ENCODE peak calls at places on chromosome X, in six cellular contexts. S, Y, P, C, E and D are unnamed samples.

GRCh38 chrX:9285342-9285771 is 179.5 kb upstream of the TBL1X start:
- DNase-seq in Y (no peak), E (no peak), P (no peak), C (peak; percentile 38), S (no peak), D (no peak)

GRCh38 chrX:7950865-7951264 is 23.7 kb upstream of the PNPLA4 start:
- DNase-seq in Y (no peak), S (no peak), P (no peak), E (no peak), C (no peak), D (no peak)

GRCh38 chrX:134144231-134144630 is 92.8 kb upstream of the CCDC160 start:
- DNase-seq in S (no peak), Y (no peak), C (no peak), E (peak; percentile 1), P (no peak), D (peak; percentile 55)

GRCh38 chrX:6909396-6909795 is 238.1 kb upstream of the STS start:
- DNase-seq in C (no peak), E (no peak), Y (no peak), P (no peak), S (no peak), D (no peak)

GRCh38 chrX:133794151-133794550 is 191.2 kb downstream of the GPC3 start:
- DNase-seq in Y (no peak), C (no peak), P (no peak), E (no peak), S (no peak), D (no peak)

GRCh38 chrX:101550362-101550761 is at the start of gene ARMCX1:
- DNase-seq in S (peak; percentile 64), P (peak; percentile 72), C (no peak), Y (no peak), E (no peak), D (peak; percentile 87)

GRCh38 chrX:75151828-75152592 is 4.1 kb downstream of the ABCB7 start:
- DNase-seq in E (no peak), C (no peak), Y (no peak), P (no peak), S (no peak), D (no peak)

GRCh38 chrX:19237919-19238318 is 105.8 kb upstream of the PDHA1 start:
- DNase-seq in E (no peak), Y (no peak), P (no peak), C (no peak), S (no peak), D (no peak)

GRCh38 chrX:20028588-20028987 is 37.7 kb upstream of the BCLAF3 start:
- DNase-seq in S (no peak), C (no peak), Y (no peak), E (no peak), P (no peak), D (no peak)

GRCh38 chrX:81195712-81196111 is 6.0 kb downstream of the HMGN5 start:
- DNase-seq in C (no peak), S (peak; percentile 40), Y (peak; percentile 6), E (peak; percentile 33), P (peak; percentile 43), D (peak; percentile 79)

GRCh38 chrX:130171446-130172126 is at the start of gene RAB33A:
- DNase-seq in Y (no peak), P (no peak), E (no peak), S (no peak), C (no peak), D (peak; percentile 62)

GRCh38 chrX:1392376-1393130 is 640 bp upstream of the SLC25A6 start:
- DNase-seq in Y (no peak), C (no peak), S (peak; percentile 40), P (peak; percentile 79), E (no peak), D (no peak)

GRCh38 chrX:37754518-37754917 is 25.3 kb upstream of the CYBB start:
- DNase-seq in E (no peak), C (no peak), S (no peak), P (no peak), Y (no peak), D (no peak)

GRCh38 chrX:145002776-145003175 is 244.5 kb upstream of the SPANXN1 start:
- DNase-seq in P (no peak), E (no peak), S (peak; percentile 16), Y (no peak), C (no peak), D (no peak)

GRCh38 chrX:26747877-26748276 is 531.9 kb downstream of the MAGEB5 start:
- DNase-seq in C (no peak), P (no peak), Y (no peak), E (no peak), S (no peak), D (no peak)

GRCh38 chrX:48785525-48786214 is 720 bp upstream of the GATA1 start:
- DNase-seq in P (no peak), E (no peak), Y (no peak), S (no peak), C (no peak), D (no peak)

GRCh38 chrX:31268359-31268758 is 196.5 kb upstream of the FTHL17 start:
- DNase-seq in S (no peak), E (no peak), P (no peak), C (no peak), Y (no peak), D (peak; percentile 25)

GRCh38 chrX:151081016-151081415 is 95.4 kb upstream of the GPR50 start:
- DNase-seq in S (no peak), C (no peak), E (no peak), Y (no peak), P (no peak), D (no peak)

GRCh38 chrX:49120104-49120503 is 3.4 kb downstream of the GPKOW start:
- DNase-seq in C (no peak), E (no peak), S (no peak), P (no peak), Y (no peak), D (no peak)